ENCODE peak calls at places on chromosomes 11 and 22, in eight cellular contexts. Y is GM13977, G is NCI-H446, P is stomach, I is heart left ventricle, E is NCI-H1092, D is neural progenitor cell, R is A172. T is an unnamed sample.

GRCh38 chr11:95503047-95503446 is 272.0 kb upstream of the SESN3 start:
- DNase-seq in Y (no peak), G (peak; percentile 47), P (no peak), I (no peak), E (no peak), D (no peak), R (no peak), T (no peak)

GRCh38 chr22:44783091-44783490 is 30.7 kb downstream of the ARHGAP8 start:
- DNase-seq in Y (no peak), G (no peak), P (no peak), I (no peak), E (no peak), D (no peak), R (no peak), T (no peak)

GRCh38 chr22:45316796-45317526 is 7.2 kb downstream of the FAM118A start:
- DNase-seq in Y (no peak), G (no peak), P (no peak), I (no peak), E (no peak), D (no peak), R (no peak), T (no peak)

GRCh38 chr11:123640677-123641494 is 13.5 kb downstream of the SCN3B start:
- DNase-seq in Y (peak; percentile 69), G (peak; percentile 7), P (peak; percentile 53), I (peak; percentile 50), E (peak; percentile 43), D (peak; percentile 71), R (no peak), T (peak; percentile 30)

GRCh38 chr22:47408409-47408808 is 646.0 kb downstream of the TBC1D22A start:
- DNase-seq in Y (no peak), G (no peak), P (no peak), I (no peak), E (no peak), D (no peak), R (no peak), T (no peak)

GRCh38 chr11:68214173-68215086 is 1.3 kb upstream of the KMT5B start:
- DNase-seq in Y (peak; percentile 46), G (no peak), P (no peak), I (peak; percentile 48), E (no peak), D (peak; percentile 62), R (no peak), T (no peak)

GRCh38 chr11:93741882-93742226 is 382 bp downstream of the C11orf54 start:
- DNase-seq in Y (no peak), G (no peak), P (peak; percentile 69), I (no peak), E (peak; percentile 59), D (peak; percentile 41), R (no peak), T (no peak)

GRCh38 chr11:78420796-78421209 is 3.2 kb upstream of the GAB2 start:
- DNase-seq in Y (peak; percentile 44), G (no peak), P (peak; percentile 42), I (peak; percentile 64), E (no peak), D (no peak), R (peak; percentile 43), T (peak; percentile 65)

GRCh38 chr11:952406-953385 is 27.0 kb downstream of the AP2A2 start:
- DNase-seq in Y (no peak), G (no peak), P (peak; percentile 73), I (no peak), E (no peak), D (peak; percentile 45), R (no peak), T (no peak)

GRCh38 chr11:65588199-65589054 is 7.2 kb downstream of the KCNK7 start:
- DNase-seq in Y (peak; percentile 97), G (no peak), P (peak; percentile 80), I (peak; percentile 79), E (no peak), D (peak; percentile 76), R (no peak), T (peak; percentile 93)

GRCh38 chr22:47151490-47151889 is 389.0 kb downstream of the TBC1D22A start:
- DNase-seq in Y (no peak), G (no peak), P (no peak), I (no peak), E (no peak), D (no peak), R (peak; percentile 62), T (no peak)